ENCODE peak calls at places on chromosomes 13 and 19, in seven cellular contexts. One of them, this sample, is unnamed.

GRCh38 chr19:42196011-42197001 is 21.2 kb downstream of the DEDD2 start:
- DNase-seq in cardiac muscle cell: no peak
- DNase-seq in ecto neural progenitor cell: no peak
- DNase-seq in M059J: no peak
- DNase-seq in retina: no peak
- DNase-seq in effector CD4-positive, alpha-beta T cell: no peak
- DNase-seq in SHP77: no peak
- DNase-seq in this sample: no peak

GRCh38 chr19:10193666-10194499 is 870 bp downstream of the DNMT1 start:
- DNase-seq in cardiac muscle cell: peak
- DNase-seq in ecto neural progenitor cell: no peak
- DNase-seq in M059J: peak
- DNase-seq in retina: no peak
- DNase-seq in effector CD4-positive, alpha-beta T cell: no peak
- DNase-seq in SHP77: peak
- DNase-seq in this sample: peak

GRCh38 chr13:113645329-113645728 is 12.7 kb downstream of the ATP4B start:
- DNase-seq in cardiac muscle cell: no peak
- DNase-seq in ecto neural progenitor cell: peak
- DNase-seq in M059J: no peak
- DNase-seq in retina: no peak
- DNase-seq in effector CD4-positive, alpha-beta T cell: no peak
- DNase-seq in SHP77: no peak
- DNase-seq in this sample: no peak

GRCh38 chr19:55256562-55257460 is 2.0 kb downstream of the PPP6R1 start:
- DNase-seq in cardiac muscle cell: no peak
- DNase-seq in ecto neural progenitor cell: no peak
- DNase-seq in M059J: no peak
- DNase-seq in retina: no peak
- DNase-seq in effector CD4-positive, alpha-beta T cell: no peak
- DNase-seq in SHP77: no peak
- DNase-seq in this sample: no peak

GRCh38 chr13:73262862-73263627 is 204.2 kb downstream of the KLF5 start:
- DNase-seq in cardiac muscle cell: no peak
- DNase-seq in ecto neural progenitor cell: no peak
- DNase-seq in M059J: no peak
- DNase-seq in retina: no peak
- DNase-seq in effector CD4-positive, alpha-beta T cell: no peak
- DNase-seq in SHP77: no peak
- DNase-seq in this sample: no peak

GRCh38 chr13:39786091-39786490 is 130.6 kb downstream of the COG6 start:
- DNase-seq in cardiac muscle cell: peak
- DNase-seq in ecto neural progenitor cell: peak
- DNase-seq in M059J: no peak
- DNase-seq in retina: peak
- DNase-seq in effector CD4-positive, alpha-beta T cell: no peak
- DNase-seq in SHP77: no peak
- DNase-seq in this sample: no peak

GRCh38 chr13:19958119-19959111 is at the start of gene ZMYM2:
- DNase-seq in cardiac muscle cell: peak
- DNase-seq in ecto neural progenitor cell: peak
- DNase-seq in M059J: peak
- DNase-seq in retina: peak
- DNase-seq in effector CD4-positive, alpha-beta T cell: peak
- DNase-seq in SHP77: peak
- DNase-seq in this sample: peak

GRCh38 chr13:46134961-46135522 is 30.2 kb upstream of the CPB2 start:
- DNase-seq in cardiac muscle cell: no peak
- DNase-seq in ecto neural progenitor cell: no peak
- DNase-seq in M059J: peak
- DNase-seq in retina: no peak
- DNase-seq in effector CD4-positive, alpha-beta T cell: no peak
- DNase-seq in SHP77: no peak
- DNase-seq in this sample: no peak

GRCh38 chr13:23588576-23589141 is 18.4 kb downstream of the TNFRSF19 start:
- DNase-seq in cardiac muscle cell: no peak
- DNase-seq in ecto neural progenitor cell: no peak
- DNase-seq in M059J: no peak
- DNase-seq in retina: no peak
- DNase-seq in effector CD4-positive, alpha-beta T cell: no peak
- DNase-seq in SHP77: no peak
- DNase-seq in this sample: no peak

GRCh38 chr13:59345316-59345715 is 818.4 kb downstream of the DIAPH3 start:
- DNase-seq in cardiac muscle cell: peak
- DNase-seq in ecto neural progenitor cell: no peak
- DNase-seq in M059J: no peak
- DNase-seq in retina: no peak
- DNase-seq in effector CD4-positive, alpha-beta T cell: no peak
- DNase-seq in SHP77: no peak
- DNase-seq in this sample: no peak

GRCh38 chr19:41799444-41800000 is 3.1 kb downstream of the CEACAM3 start:
- DNase-seq in cardiac muscle cell: no peak
- DNase-seq in ecto neural progenitor cell: no peak
- DNase-seq in M059J: no peak
- DNase-seq in retina: no peak
- DNase-seq in effector CD4-positive, alpha-beta T cell: no peak
- DNase-seq in SHP77: no peak
- DNase-seq in this sample: no peak

GRCh38 chr19:37654525-37654832 is 786 bp downstream of the ZFP30 start:
- DNase-seq in cardiac muscle cell: peak
- DNase-seq in ecto neural progenitor cell: no peak
- DNase-seq in M059J: peak
- DNase-seq in retina: no peak
- DNase-seq in effector CD4-positive, alpha-beta T cell: no peak
- DNase-seq in SHP77: peak
- DNase-seq in this sample: no peak

GRCh38 chr19:45659096-45659729 is 8.8 kb upstream of the GIPR start:
- DNase-seq in cardiac muscle cell: no peak
- DNase-seq in ecto neural progenitor cell: no peak
- DNase-seq in M059J: no peak
- DNase-seq in retina: no peak
- DNase-seq in effector CD4-positive, alpha-beta T cell: no peak
- DNase-seq in SHP77: no peak
- DNase-seq in this sample: no peak